ENCODE peak calls at places on chromosomes 2 and 18, in eight cellular contexts. One of them, this sample, is unnamed.

GRCh38 chr2:189236066-189236465 is 56.5 kb upstream of the COL5A2 start:
- DNase-seq in adrenal gland: no peak
- DNase-seq in foreskin fibroblast: peak
- DNase-seq in transverse colon: no peak
- DNase-seq in ovary: no peak
- DNase-seq in tibial nerve: no peak
- DNase-seq in heart right ventricle: no peak
- DNase-seq in choroid plexus epithelial cell: no peak
- DNase-seq in this sample: no peak

GRCh38 chr2:70141754-70142589 is 48.8 kb downstream of the C2orf42 start:
- DNase-seq in adrenal gland: peak
- DNase-seq in foreskin fibroblast: no peak
- DNase-seq in transverse colon: no peak
- DNase-seq in ovary: no peak
- DNase-seq in tibial nerve: no peak
- DNase-seq in heart right ventricle: no peak
- DNase-seq in choroid plexus epithelial cell: peak
- DNase-seq in this sample: peak

GRCh38 chr2:39114771-39115170 is 6.1 kb downstream of the SOS1 start:
- DNase-seq in adrenal gland: no peak
- DNase-seq in foreskin fibroblast: peak
- DNase-seq in transverse colon: no peak
- DNase-seq in ovary: no peak
- DNase-seq in tibial nerve: no peak
- DNase-seq in heart right ventricle: no peak
- DNase-seq in choroid plexus epithelial cell: peak
- DNase-seq in this sample: no peak

GRCh38 chr18:59631583-59632181 is 65.5 kb downstream of the CCBE1 start:
- DNase-seq in adrenal gland: no peak
- DNase-seq in foreskin fibroblast: peak
- DNase-seq in transverse colon: no peak
- DNase-seq in ovary: no peak
- DNase-seq in tibial nerve: no peak
- DNase-seq in heart right ventricle: no peak
- DNase-seq in choroid plexus epithelial cell: peak
- DNase-seq in this sample: peak

GRCh38 chr2:75098856-75099255 is 100.5 kb downstream of the TACR1 start:
- DNase-seq in adrenal gland: no peak
- DNase-seq in foreskin fibroblast: peak
- DNase-seq in transverse colon: no peak
- DNase-seq in ovary: no peak
- DNase-seq in tibial nerve: no peak
- DNase-seq in heart right ventricle: no peak
- DNase-seq in choroid plexus epithelial cell: peak
- DNase-seq in this sample: peak

GRCh38 chr2:9004338-9005204 is 1.1 kb upstream of the MBOAT2 start:
- DNase-seq in adrenal gland: no peak
- DNase-seq in foreskin fibroblast: peak
- DNase-seq in transverse colon: no peak
- DNase-seq in ovary: no peak
- DNase-seq in tibial nerve: no peak
- DNase-seq in heart right ventricle: no peak
- DNase-seq in choroid plexus epithelial cell: no peak
- DNase-seq in this sample: peak

GRCh38 chr18:7174359-7175107 is 56.4 kb upstream of the LRRC30 start:
- DNase-seq in adrenal gland: peak
- DNase-seq in foreskin fibroblast: peak
- DNase-seq in transverse colon: no peak
- DNase-seq in ovary: no peak
- DNase-seq in tibial nerve: no peak
- DNase-seq in heart right ventricle: no peak
- DNase-seq in choroid plexus epithelial cell: peak
- DNase-seq in this sample: peak

GRCh38 chr2:29821591-29821990 is 99.8 kb downstream of the ALK start:
- DNase-seq in adrenal gland: no peak
- DNase-seq in foreskin fibroblast: no peak
- DNase-seq in transverse colon: no peak
- DNase-seq in ovary: no peak
- DNase-seq in tibial nerve: no peak
- DNase-seq in heart right ventricle: no peak
- DNase-seq in choroid plexus epithelial cell: no peak
- DNase-seq in this sample: no peak

GRCh38 chr2:221676566-221677172 is 104.6 kb upstream of the EPHA4 start:
- DNase-seq in adrenal gland: no peak
- DNase-seq in foreskin fibroblast: peak
- DNase-seq in transverse colon: no peak
- DNase-seq in ovary: no peak
- DNase-seq in tibial nerve: no peak
- DNase-seq in heart right ventricle: no peak
- DNase-seq in choroid plexus epithelial cell: no peak
- DNase-seq in this sample: no peak

GRCh38 chr18:25284861-25285574 is 66.9 kb downstream of the ZNF521 start:
- DNase-seq in adrenal gland: no peak
- DNase-seq in foreskin fibroblast: peak
- DNase-seq in transverse colon: no peak
- DNase-seq in ovary: peak
- DNase-seq in tibial nerve: peak
- DNase-seq in heart right ventricle: peak
- DNase-seq in choroid plexus epithelial cell: peak
- DNase-seq in this sample: peak

GRCh38 chr2:215728504-215729065 is 284.8 kb downstream of the MREG start:
- DNase-seq in adrenal gland: peak
- DNase-seq in foreskin fibroblast: peak
- DNase-seq in transverse colon: no peak
- DNase-seq in ovary: no peak
- DNase-seq in tibial nerve: peak
- DNase-seq in heart right ventricle: no peak
- DNase-seq in choroid plexus epithelial cell: peak
- DNase-seq in this sample: peak

GRCh38 chr2:168632733-168633132 is 169.7 kb upstream of the NOSTRIN start:
- DNase-seq in adrenal gland: no peak
- DNase-seq in foreskin fibroblast: peak
- DNase-seq in transverse colon: no peak
- DNase-seq in ovary: peak
- DNase-seq in tibial nerve: peak
- DNase-seq in heart right ventricle: peak
- DNase-seq in choroid plexus epithelial cell: peak
- DNase-seq in this sample: peak

GRCh38 chr2:74462786-74463105 is 2.4 kb downstream of the MOGS start:
- DNase-seq in adrenal gland: no peak
- DNase-seq in foreskin fibroblast: no peak
- DNase-seq in transverse colon: no peak
- DNase-seq in ovary: no peak
- DNase-seq in tibial nerve: no peak
- DNase-seq in heart right ventricle: no peak
- DNase-seq in choroid plexus epithelial cell: no peak
- DNase-seq in this sample: no peak

GRCh38 chr18:70380915-70381896 is 92.4 kb downstream of the SOCS6 start:
- DNase-seq in adrenal gland: no peak
- DNase-seq in foreskin fibroblast: peak
- DNase-seq in transverse colon: peak
- DNase-seq in ovary: no peak
- DNase-seq in tibial nerve: no peak
- DNase-seq in heart right ventricle: peak
- DNase-seq in choroid plexus epithelial cell: no peak
- DNase-seq in this sample: no peak

GRCh38 chr2:67660871-67661270 is 263.7 kb downstream of the ETAA1 start:
- DNase-seq in adrenal gland: no peak
- DNase-seq in foreskin fibroblast: peak
- DNase-seq in transverse colon: no peak
- DNase-seq in ovary: no peak
- DNase-seq in tibial nerve: no peak
- DNase-seq in heart right ventricle: no peak
- DNase-seq in choroid plexus epithelial cell: no peak
- DNase-seq in this sample: peak

GRCh38 chr2:129002751-129003150 is 684.1 kb upstream of the HS6ST1 start:
- DNase-seq in adrenal gland: no peak
- DNase-seq in foreskin fibroblast: no peak
- DNase-seq in transverse colon: no peak
- DNase-seq in ovary: no peak
- DNase-seq in tibial nerve: no peak
- DNase-seq in heart right ventricle: no peak
- DNase-seq in choroid plexus epithelial cell: no peak
- DNase-seq in this sample: no peak

GRCh38 chr2:25437881-25438662 is 96.3 kb upstream of the DNMT3A start:
- DNase-seq in adrenal gland: no peak
- DNase-seq in foreskin fibroblast: no peak
- DNase-seq in transverse colon: no peak
- DNase-seq in ovary: no peak
- DNase-seq in tibial nerve: no peak
- DNase-seq in heart right ventricle: no peak
- DNase-seq in choroid plexus epithelial cell: no peak
- DNase-seq in this sample: no peak

GRCh38 chr2:20427931-20428526 is 18.8 kb upstream of the RHOB start:
- DNase-seq in adrenal gland: no peak
- DNase-seq in foreskin fibroblast: no peak
- DNase-seq in transverse colon: peak
- DNase-seq in ovary: peak
- DNase-seq in tibial nerve: no peak
- DNase-seq in heart right ventricle: no peak
- DNase-seq in choroid plexus epithelial cell: no peak
- DNase-seq in this sample: no peak

GRCh38 chr2:109712126-109712455 is 82.0 kb upstream of the RGPD5 start:
- DNase-seq in adrenal gland: no peak
- DNase-seq in foreskin fibroblast: no peak
- DNase-seq in transverse colon: no peak
- DNase-seq in ovary: no peak
- DNase-seq in tibial nerve: no peak
- DNase-seq in heart right ventricle: no peak
- DNase-seq in choroid plexus epithelial cell: no peak
- DNase-seq in this sample: no peak

GRCh38 chr2:204360218-204361007 is 184.9 kb upstream of the PARD3B start:
- DNase-seq in adrenal gland: no peak
- DNase-seq in foreskin fibroblast: no peak
- DNase-seq in transverse colon: no peak
- DNase-seq in ovary: no peak
- DNase-seq in tibial nerve: no peak
- DNase-seq in heart right ventricle: no peak
- DNase-seq in choroid plexus epithelial cell: no peak
- DNase-seq in this sample: no peak
- TF ChIP-seq CTCF in adrenal gland: no peak
- TF ChIP-seq CTCF in foreskin fibroblast: no peak
- TF ChIP-seq CTCF in transverse colon: no peak
- TF ChIP-seq CTCF in ovary: no peak
- TF ChIP-seq CTCF in tibial nerve: no peak
- TF ChIP-seq CTCF in heart right ventricle: no peak
- TF ChIP-seq CTCF in choroid plexus epithelial cell: no peak
- TF ChIP-seq CTCF in this sample: no peak

GRCh38 chr18:2641638-2642037 is 13.9 kb upstream of the SMCHD1 start:
- DNase-seq in adrenal gland: no peak
- DNase-seq in foreskin fibroblast: peak
- DNase-seq in transverse colon: no peak
- DNase-seq in ovary: no peak
- DNase-seq in tibial nerve: no peak
- DNase-seq in heart right ventricle: no peak
- DNase-seq in choroid plexus epithelial cell: peak
- DNase-seq in this sample: peak
- H3K4me3 ChIP-seq in adrenal gland: no peak
- H3K4me3 ChIP-seq in foreskin fibroblast: no peak
- H3K4me3 ChIP-seq in transverse colon: no peak
- H3K4me3 ChIP-seq in ovary: no peak
- H3K4me3 ChIP-seq in tibial nerve: no peak
- H3K4me3 ChIP-seq in heart right ventricle: no peak
- H3K4me3 ChIP-seq in choroid plexus epithelial cell: no peak
- H3K4me3 ChIP-seq in this sample: peak

GRCh38 chr18:76452357-76452756 is 42.7 kb downstream of the ZNF516 start:
- DNase-seq in adrenal gland: no peak
- DNase-seq in foreskin fibroblast: peak
- DNase-seq in transverse colon: no peak
- DNase-seq in ovary: no peak
- DNase-seq in tibial nerve: no peak
- DNase-seq in heart right ventricle: no peak
- DNase-seq in choroid plexus epithelial cell: peak
- DNase-seq in this sample: no peak

GRCh38 chr18:76451475-76452331 is 43.3 kb downstream of the ZNF516 start:
- DNase-seq in adrenal gland: no peak
- DNase-seq in foreskin fibroblast: no peak
- DNase-seq in transverse colon: no peak
- DNase-seq in ovary: peak
- DNase-seq in tibial nerve: no peak
- DNase-seq in heart right ventricle: no peak
- DNase-seq in choroid plexus epithelial cell: no peak
- DNase-seq in this sample: no peak

GRCh38 chr18:76449110-76449453 is 46.0 kb downstream of the ZNF516 start:
- DNase-seq in adrenal gland: no peak
- DNase-seq in foreskin fibroblast: no peak
- DNase-seq in transverse colon: no peak
- DNase-seq in ovary: no peak
- DNase-seq in tibial nerve: no peak
- DNase-seq in heart right ventricle: no peak
- DNase-seq in choroid plexus epithelial cell: no peak
- DNase-seq in this sample: no peak

GRCh38 chr18:76450452-76450851 is 44.6 kb downstream of the ZNF516 start:
- DNase-seq in adrenal gland: no peak
- DNase-seq in foreskin fibroblast: peak
- DNase-seq in transverse colon: no peak
- DNase-seq in ovary: peak
- DNase-seq in tibial nerve: no peak
- DNase-seq in heart right ventricle: no peak
- DNase-seq in choroid plexus epithelial cell: no peak
- DNase-seq in this sample: no peak

DNA sequence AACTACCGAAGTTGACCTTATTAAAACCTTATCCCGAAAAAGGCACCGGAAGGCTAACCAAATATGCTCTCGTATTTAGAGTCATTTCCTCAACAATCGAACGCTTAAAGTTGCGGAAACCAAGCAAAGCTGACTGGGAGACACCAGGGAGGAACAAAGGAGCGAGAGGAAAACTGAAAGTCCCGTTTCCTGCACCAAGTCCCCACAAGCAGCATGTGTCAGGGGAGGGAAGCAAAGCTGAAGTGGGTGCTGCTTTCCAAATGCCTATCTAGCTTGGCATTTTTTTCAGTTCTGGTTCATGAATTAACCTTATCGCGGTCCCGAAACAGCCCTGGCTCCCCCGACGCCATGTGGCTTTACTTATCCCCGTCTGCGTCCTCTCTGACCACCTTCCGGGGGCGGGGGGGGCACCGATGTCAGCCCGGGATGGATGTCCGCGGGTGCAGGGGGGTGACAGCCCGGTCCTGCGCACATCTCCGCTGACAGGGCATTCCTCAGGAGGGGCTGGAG is 44.1 kb downstream of the ZNF516 start:
- DNase-seq in adrenal gland: peak
- DNase-seq in foreskin fibroblast: peak
- DNase-seq in transverse colon: peak
- DNase-seq in ovary: peak
- DNase-seq in tibial nerve: peak
- DNase-seq in heart right ventricle: peak
- DNase-seq in choroid plexus epithelial cell: peak
- DNase-seq in this sample: peak
- TF ChIP-seq CTCF in adrenal gland: no peak
- TF ChIP-seq CTCF in foreskin fibroblast: no peak
- TF ChIP-seq CTCF in transverse colon: no peak
- TF ChIP-seq CTCF in ovary: no peak
- TF ChIP-seq CTCF in tibial nerve: no peak
- TF ChIP-seq CTCF in heart right ventricle: no peak
- TF ChIP-seq CTCF in choroid plexus epithelial cell: no peak
- TF ChIP-seq CTCF in this sample: no peak

DNA sequence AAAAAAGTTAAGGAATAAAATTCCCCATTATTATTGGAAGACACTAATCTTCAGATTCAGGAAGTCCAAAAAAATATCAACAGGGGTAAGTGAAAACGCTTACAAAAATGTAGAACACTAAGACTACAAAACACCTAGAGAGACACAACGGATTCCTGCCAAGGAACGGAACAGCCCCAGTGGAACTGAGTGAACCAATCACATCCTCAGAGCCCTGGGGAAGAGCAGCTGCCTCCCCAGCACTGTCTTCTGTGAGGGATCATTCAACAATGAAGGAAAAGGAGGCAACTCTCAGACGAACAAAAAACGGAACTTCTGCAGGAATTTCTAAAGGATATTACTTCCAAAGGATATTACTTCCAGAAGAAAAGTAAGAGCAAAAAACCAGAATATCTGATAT is 82.0 kb downstream of the HDAC4 start:
- DNase-seq in adrenal gland: peak
- DNase-seq in foreskin fibroblast: no peak
- DNase-seq in transverse colon: no peak
- DNase-seq in ovary: peak
- DNase-seq in tibial nerve: no peak
- DNase-seq in heart right ventricle: peak
- DNase-seq in choroid plexus epithelial cell: peak
- DNase-seq in this sample: peak
- H3K4me3 ChIP-seq in adrenal gland: no peak
- H3K4me3 ChIP-seq in foreskin fibroblast: no peak
- H3K4me3 ChIP-seq in transverse colon: no peak
- H3K4me3 ChIP-seq in ovary: no peak
- H3K4me3 ChIP-seq in tibial nerve: peak
- H3K4me3 ChIP-seq in heart right ventricle: peak
- H3K4me3 ChIP-seq in choroid plexus epithelial cell: peak
- H3K4me3 ChIP-seq in this sample: peak

This sample was measured in fibroblast of villous mesenchyme.